ENCODE peak calls at places on chromosomes 16 and 17, in six cellular contexts. Z, P, S, I, M and D are unnamed samples.

GRCh38 chr17:15106540-15106939 is 158.6 kb downstream of the PMP22 start:
- DNase-seq in Z (no peak), P (no peak), S (no peak), I (no peak), M (no peak), D (no peak)

GRCh38 chr16:31108794-31109558 is 790 bp downstream of the BCKDK start:
- DNase-seq in Z (no peak), P (no peak), S (no peak), I (no peak), M (no peak), D (no peak)

GRCh38 chr16:11315499-11315898 is 29.8 kb upstream of the RMI2 start:
- DNase-seq in Z (no peak), P (no peak), S (no peak), I (peak; percentile 45), M (no peak), D (no peak)

GRCh38 chr16:12612598-12613101 is 191.0 kb downstream of the CPPED1 start:
- DNase-seq in Z (peak; percentile 79), P (no peak), S (no peak), I (no peak), M (no peak), D (no peak)

GRCh38 chr17:56347646-56348045 is 194.4 kb downstream of the ANKFN1 start:
- DNase-seq in Z (no peak), P (no peak), S (no peak), I (no peak), M (no peak), D (no peak)

GRCh38 chr17:28901866-28902818 is 737 bp downstream of the DHRS13 start:
- DNase-seq in Z (peak; percentile 53), P (no peak), S (no peak), I (peak; percentile 31), M (peak; percentile 31), D (peak; percentile 50)

GRCh38 chr17:36592316-36592710 is 634 bp downstream of the DHRS11 start:
- DNase-seq in Z (no peak), P (peak; percentile 81), S (no peak), I (peak; percentile 14), M (no peak), D (no peak)

GRCh38 chr16:16025214-16025968 is 76.0 kb downstream of the ABCC1 start:
- DNase-seq in Z (no peak), P (no peak), S (peak; percentile 75), I (peak; percentile 74), M (no peak), D (no peak)

GRCh38 chr16:84482001-84482891 is 22.2 kb downstream of the MEAK7 start:
- DNase-seq in Z (no peak), P (peak; percentile 69), S (no peak), I (no peak), M (no peak), D (no peak)

GRCh38 chr17:66777689-66778225 is 57.2 kb upstream of the CACNG5 start:
- DNase-seq in Z (no peak), P (no peak), S (no peak), I (peak; percentile 33), M (no peak), D (peak; percentile 80)

GRCh38 chr17:58575511-58575910 is 61.1 kb upstream of the MTMR4 start:
- DNase-seq in Z (no peak), P (no peak), S (peak; percentile 34), I (peak; percentile 69), M (no peak), D (no peak)

GRCh38 chr16:22191966-22192260 is 14.2 kb upstream of the EEF2K start:
- DNase-seq in Z (no peak), P (no peak), S (no peak), I (peak; percentile 39), M (peak; percentile 35), D (no peak)

GRCh38 chr16:82761236-82761635 is 134.5 kb downstream of the CDH13 start:
- DNase-seq in Z (no peak), P (no peak), S (peak; percentile 32), I (peak; percentile 69), M (peak; percentile 77), D (peak; percentile 38)

GRCh38 chr16:919658-920631 is 50.8 kb downstream of the LMF1 start:
- DNase-seq in Z (no peak), P (peak; percentile 75), S (peak; percentile 14), I (peak; percentile 68), M (peak; percentile 51), D (no peak)

GRCh38 chr17:16474012-16474725 is 17.8 kb downstream of the LRRC75A start:
- DNase-seq in Z (no peak), P (no peak), S (no peak), I (peak; percentile 49), M (no peak), D (no peak)

GRCh38 chr16:8905168-8905762 is 23.1 kb downstream of the LITAFD start:
- DNase-seq in Z (peak; percentile 64), P (no peak), S (no peak), I (peak; percentile 60), M (no peak), D (no peak)

GRCh38 chr16:57976331-57976796 is 5.4 kb upstream of the CNGB1 start:
- DNase-seq in Z (no peak), P (no peak), S (no peak), I (peak; percentile 66), M (no peak), D (no peak)

GRCh38 chr17:51848451-51848850 is 310.1 kb downstream of the CA10 start:
- DNase-seq in Z (no peak), P (no peak), S (no peak), I (no peak), M (no peak), D (no peak)

GRCh38 chr17:3693829-3694231 is 2.1 kb downstream of the P2RX5 start:
- DNase-seq in Z (no peak), P (no peak), S (no peak), I (no peak), M (no peak), D (no peak)

GRCh38 chr16:83899272-83899897 is 470 bp downstream of the MLYCD start:
- DNase-seq in Z (peak; percentile 55), P (peak; percentile 90), S (no peak), I (peak; percentile 67), M (peak; percentile 57), D (peak; percentile 32)

GRCh38 chr17:41284546-41284945 is 9.0 kb downstream of the KRTAP9-7 start:
- DNase-seq in Z (no peak), P (no peak), S (no peak), I (no peak), M (no peak), D (no peak)

GRCh38 chr17:77356109-77356689 is 215.4 kb downstream of the SEC14L1 start:
- DNase-seq in Z (no peak), P (no peak), S (no peak), I (no peak), M (no peak), D (peak; percentile 28)

GRCh38 chr17:79979201-79979840 is 56.4 kb downstream of the TBC1D16 start:
- DNase-seq in Z (no peak), P (no peak), S (no peak), I (no peak), M (no peak), D (no peak)

GRCh38 chr17:40070895-40071719 is 8.3 kb downstream of the THRA start:
- DNase-seq in Z (peak; percentile 97), P (peak; percentile 87), S (no peak), I (no peak), M (peak; percentile 73), D (peak; percentile 83)

GRCh38 chr17:76293106-76293505 is 15.0 kb downstream of the QRICH2 start:
- DNase-seq in Z (no peak), P (no peak), S (no peak), I (no peak), M (no peak), D (no peak)

GRCh38 chr16:78227855-78228254 is 128.4 kb downstream of the WWOX start:
- DNase-seq in Z (no peak), P (no peak), S (no peak), I (no peak), M (no peak), D (peak; percentile 14)

GRCh38 chr17:61405047-61405685 is 5.5 kb downstream of the TBX2 start:
- DNase-seq in Z (no peak), P (peak; percentile 72), S (no peak), I (no peak), M (no peak), D (no peak)

GRCh38 chr17:58156839-58157803 is 8.9 kb downstream of the OR4D1 start:
- DNase-seq in Z (no peak), P (peak; percentile 80), S (no peak), I (peak; percentile 3), M (peak; percentile 25), D (no peak)

GRCh38 chr17:64128787-64129514 is 993 bp downstream of the ERN1 start:
- DNase-seq in Z (peak; percentile 69), P (no peak), S (no peak), I (peak; percentile 53), M (peak; percentile 32), D (no peak)

GRCh38 chr17:33436321-33436720 is 143.2 kb upstream of the ASIC2 start:
- DNase-seq in Z (no peak), P (no peak), S (no peak), I (peak; percentile 8), M (peak; percentile 21), D (no peak)

GRCh38 chr16:62225675-62226074 is 189.4 kb upstream of the CDH8 start:
- DNase-seq in Z (peak; percentile 48), P (no peak), S (no peak), I (peak; percentile 3), M (peak; percentile 41), D (peak; percentile 61)

GRCh38 chr17:64331366-64331765 is 59.3 kb downstream of the PECAM1 start:
- DNase-seq in Z (no peak), P (peak; percentile 86), S (no peak), I (no peak), M (no peak), D (no peak)

GRCh38 chr17:8489841-8490240 is 54.2 kb downstream of the NDEL1 start:
- DNase-seq in Z (no peak), P (no peak), S (no peak), I (no peak), M (no peak), D (no peak)
- H3K4me3 ChIP-seq in Z (no peak overlapping the region), P (no peak overlapping the region), S (no peak overlapping the region), I (no peak overlapping the region), M (no peak overlapping the region), D (no peak overlapping the region)

GRCh38 chr16:88978608-88979346 is 1.8 kb upstream of the CBFA2T3 start:
- DNase-seq in Z (no peak), P (peak; percentile 90), S (no peak), I (no peak), M (no peak), D (no peak)
- H3K4me3 ChIP-seq in Z (no peak overlapping the region), P (peak overlapping the region; percentile 81), S (no peak overlapping the region), I (no peak overlapping the region), M (no peak overlapping the region), D (no peak overlapping the region)

GRCh38 chr17:48624118-48624517 is 2.0 kb downstream of the HOXB9 start:
- DNase-seq in Z (no peak), P (no peak), S (no peak), I (no peak), M (no peak), D (no peak)
- H3K4me3 ChIP-seq in Z (no peak overlapping the region), P (no peak overlapping the region), S (no peak overlapping the region), I (no peak overlapping the region), M (no peak overlapping the region), D (no peak overlapping the region)

DNA sequence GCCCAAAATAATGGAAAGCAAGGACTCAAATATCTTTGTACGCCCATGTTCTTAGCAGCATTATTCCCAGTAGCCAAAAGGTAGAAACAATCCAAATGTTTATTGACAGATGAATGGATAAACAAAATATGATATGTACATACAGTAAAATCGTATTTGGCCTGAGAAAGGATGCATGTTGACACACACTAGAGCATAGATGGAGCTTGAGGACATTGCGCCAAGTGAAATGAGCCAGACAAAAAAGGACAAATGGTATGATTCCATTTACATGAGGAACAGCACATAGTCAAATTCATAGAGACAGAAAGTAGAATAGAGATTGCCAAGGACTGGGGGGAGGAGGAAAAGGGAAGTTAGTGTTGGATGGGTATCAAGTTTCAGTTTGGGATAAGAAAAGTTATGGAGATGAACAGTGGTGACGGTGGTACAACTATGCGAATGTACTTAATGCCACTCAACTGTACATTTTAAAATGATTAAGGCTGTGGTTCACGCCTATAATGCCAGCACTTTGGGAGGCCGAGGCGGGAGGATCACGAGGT is 48.0 kb downstream of the COPRS start:
- DNase-seq in Z (no peak), P (no peak), S (no peak), I (peak; percentile 60), M (no peak), D (no peak)
- H3K4me3 ChIP-seq in Z (no peak overlapping the region), P (no peak overlapping the region), S (no peak overlapping the region), I (no peak overlapping the region), M (no peak overlapping the region), D (no peak overlapping the region)